ENCODE peak calls at places on chromosomes 3 and 15, in ten cellular contexts. B is lower leg skin; K is non-pigmented ciliary epithelial cell; A is kidney tubule cell; Y is fibroblast of gingiva; Z is AG08395; H is neuronal stem cell; Q is stomach; T is hepatocyte; L is CD8-positive, alpha-beta T cell. N is an unnamed sample.

GRCh38 chr3:63896332-63897034 is 15.7 kb downstream of the SCAANT1 start:
- DNase-seq in H (no peak), Z (no peak), T (no peak), Y (no peak), B (no peak), A (no peak), K (no peak), Q (no peak), L (no peak), N (no peak)

GRCh38 chr15:72227192-72227586 is 3.8 kb downstream of the PKM start:
- DNase-seq in L (no peak), B (no peak), Y (peak), T (peak), A (peak), Q (no peak), K (peak), Z (peak), H (no peak), N (no peak)

GRCh38 chr3:157061271-157061670 is 98.7 kb downstream of the CCNL1 start:
- DNase-seq in Y (peak), L (no peak), K (no peak), B (no peak), A (no peak), T (no peak), Q (no peak), H (no peak), Z (no peak), N (no peak)

GRCh38 chr3:59464187-59464586 is 414.4 kb upstream of the CFAP20DC start:
- DNase-seq in Z (no peak), B (no peak), Y (no peak), A (no peak), T (no peak), Q (no peak), K (no peak), L (no peak), H (no peak), N (no peak)

GRCh38 chr3:55405436-55405835 is 81.7 kb downstream of the WNT5A start:
- DNase-seq in Q (no peak), H (no peak), K (no peak), B (no peak), T (peak), A (peak), L (no peak), Z (no peak), Y (no peak), N (peak)

GRCh38 chr15:62588930-62589655 is 424.0 kb upstream of the C2CD4B start:
- DNase-seq in B (no peak), Y (peak), A (no peak), Q (no peak), L (no peak), H (no peak), K (no peak), T (no peak), Z (peak), N (no peak)

GRCh38 chr15:50109086-50109987 is 9.7 kb downstream of the ATP8B4 start:
- DNase-seq in T (no peak), K (no peak), Y (peak), B (no peak), H (no peak), L (no peak), A (no peak), Z (no peak), Q (no peak), N (no peak)

GRCh38 chr3:26078539-26078938 is 288.6 kb downstream of the OXSM start:
- DNase-seq in Y (no peak), Q (no peak), H (no peak), B (no peak), A (no peak), L (no peak), Z (no peak), K (no peak), T (no peak), N (no peak)

GRCh38 chr3:129021140-129021551 is 20.0 kb downstream of the EFCC1 start:
- DNase-seq in A (no peak), T (no peak), L (no peak), Z (peak), H (no peak), Y (peak), K (no peak), Q (no peak), B (no peak), N (no peak)

GRCh38 chr15:41417418-41417811 is 520 bp downstream of the RTF1 start:
- DNase-seq in Q (no peak), A (peak), Z (peak), K (no peak), B (peak), Y (peak), T (peak), H (no peak), L (no peak), N (no peak)

GRCh38 chr3:184289426-184289938 is 9.6 kb upstream of the PSMD2 start:
- DNase-seq in K (no peak), Z (peak), T (peak), H (peak), Y (peak), L (peak), B (no peak), Q (peak), A (peak), N (peak)

GRCh38 chr3:192675958-192676649 is 51.2 kb downstream of the FGF12 start:
- DNase-seq in Z (no peak), H (no peak), K (no peak), Q (no peak), Y (no peak), L (no peak), T (no peak), A (no peak), B (no peak), N (no peak)

GRCh38 chr15:72319985-72320671 is at the start of gene CELF6:
- DNase-seq in L (peak), T (peak), Y (peak), Z (peak), Q (peak), H (peak), B (peak), A (peak), K (no peak), N (no peak)

GRCh38 chr3:126394179-126394976 is at the start of gene CFAP100:
- DNase-seq in Y (peak), A (peak), Z (peak), B (no peak), H (peak), K (no peak), T (peak), L (no peak), Q (peak), N (peak)

GRCh38 chr3:177714945-177715344 is 517.7 kb upstream of the TBL1XR1 start:
- DNase-seq in Z (no peak), Q (no peak), A (no peak), B (no peak), H (no peak), L (no peak), Y (no peak), K (no peak), T (no peak), N (no peak)

GRCh38 chr3:26015752-26016151 is 225.9 kb downstream of the OXSM start:
- DNase-seq in A (no peak), K (no peak), L (no peak), B (no peak), Z (no peak), T (no peak), H (no peak), Q (no peak), Y (no peak), N (peak)

GRCh38 chr3:27080126-27080525 is 289.1 kb downstream of the NEK10 start:
- DNase-seq in Y (no peak), A (no peak), H (no peak), Z (peak), Q (no peak), B (no peak), K (no peak), T (no peak), L (no peak), N (no peak)

GRCh38 chr3:50587806-50588758 is 18.8 kb downstream of the HEMK1 start:
- DNase-seq in T (no peak), Z (no peak), Y (no peak), A (no peak), K (no peak), H (no peak), B (no peak), Q (no peak), L (peak), N (no peak)

GRCh38 chr15:66630801-66631351 is 65.1 kb upstream of the LCTL start:
- DNase-seq in Z (no peak), H (no peak), Y (no peak), T (no peak), A (no peak), Q (no peak), K (no peak), B (no peak), L (no peak), N (no peak)

GRCh38 chr15:45831787-45832186 is 197.0 kb downstream of the SQOR start:
- DNase-seq in A (no peak), Y (no peak), B (no peak), H (no peak), L (no peak), T (no peak), Z (no peak), Q (no peak), K (no peak), N (no peak)

GRCh38 chr3:12371525-12372140 is 82.8 kb downstream of the PPARG start:
- DNase-seq in Q (peak), B (no peak), Z (no peak), T (no peak), Y (peak), L (no peak), H (no peak), A (no peak), K (no peak), N (no peak)

GRCh38 chr15:80957976-80958375 is 31.6 kb downstream of the MESD start:
- DNase-seq in L (no peak), T (no peak), K (no peak), H (no peak), B (no peak), A (peak), Y (no peak), Z (no peak), Q (no peak), N (no peak)

GRCh38 chr3:150385296-150386242 is 22.5 kb upstream of the TSC22D2 start:
- DNase-seq in Z (no peak), B (no peak), A (no peak), Y (no peak), T (no peak), Q (no peak), K (no peak), L (no peak), H (no peak), N (no peak)

GRCh38 chr15:54579855-54580254 is 601.6 kb downstream of the UNC13C start:
- DNase-seq in A (no peak), H (no peak), T (no peak), Z (no peak), K (no peak), Y (no peak), L (no peak), B (no peak), Q (no peak), N (no peak)

N was measured in iPS DF 19.7.